ENCODE peak calls at places on chromosomes 12 and 14, in four cellular contexts. K is ovary, Q is AG04450, T is head of caudate nucleus. V is an unnamed sample.
A peak's percentile ranks its signal among the peaks of the same experiment; 100 is the strongest.

GRCh38 chr14:96192975-96193805 is 11.4 kb upstream of the BDKRB2 start:
- DNase-seq in K (no peak), Q (no peak), T (peak; percentile 57), V (no peak)

GRCh38 chr12:130587966-130588365 is 128.1 kb downstream of the RIMBP2 start:
- DNase-seq in K (no peak), Q (no peak), T (no peak), V (no peak)

GRCh38 chr14:103960457-103960856 is 18.1 kb upstream of the RD3L start:
- DNase-seq in K (no peak), Q (no peak), T (no peak), V (no peak)

GRCh38 chr12:68331500-68331868 is 678 bp downstream of the MDM1 start:
- DNase-seq in K (no peak), Q (no peak), T (no peak), V (no peak)

GRCh38 chr12:97005612-97006011 is 98.6 kb downstream of the NEDD1 start:
- DNase-seq in K (no peak), Q (no peak), T (no peak), V (no peak)

GRCh38 chr12:123058471-123058870 is 78.0 kb downstream of the ARL6IP4 start:
- DNase-seq in K (no peak), Q (no peak), T (no peak), V (no peak)

GRCh38 chr12:124171231-124171985 is 123.5 kb upstream of the RFLNA start:
- DNase-seq in K (no peak), Q (no peak), T (no peak), V (no peak)

GRCh38 chr14:32762886-32763285 is 175.8 kb upstream of the NPAS3 start:
- DNase-seq in K (no peak), Q (no peak), T (no peak), V (no peak)

GRCh38 chr14:56810850-56811595 is 744 bp upstream of the OTX2 start:
- DNase-seq in K (no peak), Q (no peak), T (no peak), V (no peak)

GRCh38 chr12:80892597-80893445 is 44.9 kb downstream of the LIN7A start:
- DNase-seq in K (no peak), Q (no peak), T (no peak), V (no peak)

GRCh38 chr12:50151047-50151687 is 16.0 kb downstream of the CERS5 start:
- DNase-seq in K (no peak), Q (no peak), T (no peak), V (no peak)

GRCh38 chr12:20450591-20450990 is 82.3 kb downstream of the PDE3A start:
- DNase-seq in K (no peak), Q (no peak), T (no peak), V (no peak)

GRCh38 chr12:4997939-4998338 is 45.7 kb upstream of the KCNA5 start:
- DNase-seq in K (no peak), Q (peak; percentile 39), T (peak; percentile 76), V (no peak)

GRCh38 chr12:80936642-80937390 is 918 bp downstream of the LIN7A start:
- DNase-seq in K (peak; percentile 39), Q (no peak), T (peak; percentile 59), V (no peak)

GRCh38 chr14:104093366-104094055 is 8.0 kb downstream of the ASPG start:
- DNase-seq in K (no peak), Q (no peak), T (no peak), V (no peak)

GRCh38 chr12:81005635-81006034 is 67.9 kb upstream of the LIN7A start:
- DNase-seq in K (no peak), Q (no peak), T (no peak), V (no peak)

GRCh38 chr12:112207397-112207924 is 82.1 kb downstream of the TRAFD1 start:
- DNase-seq in K (no peak), Q (no peak), T (no peak), V (no peak)

GRCh38 chr14:55277972-55278740 is 6.9 kb downstream of the FBXO34 start:
- DNase-seq in K (no peak), Q (no peak), T (no peak), V (no peak)

GRCh38 chr14:34496679-34497513 is 34.9 kb upstream of the SPTSSA start:
- DNase-seq in K (peak; percentile 90), Q (peak; percentile 98), T (peak; percentile 60), V (peak; percentile 82)

V was measured in mesenteric fat pad.